ENCODE peak calls at places on chromosomes 5 and 9, in four cellular contexts. E is GM12878, Q is K562, P is HepG2. N is an unnamed sample.
A peak's percentile ranks its signal among the peaks of the same experiment; 100 is the strongest.

GRCh38 chr9:94800424-94801117 is 74.1 kb downstream of the AOPEP start:
- DNase-seq in E (no peak), P (no peak), Q (no peak), N (no peak)

GRCh38 chr5:74401566-74402320 is 238.8 kb downstream of the ENC1 start:
- DNase-seq in Q (no peak), E (no peak), P (no peak), N (no peak)

GRCh38 chr9:93159601-93160418 is 24.1 kb upstream of the WNK2 start:
- DNase-seq in E (no peak), Q (peak; percentile 96), P (peak; percentile 76), N (peak; percentile 91)

GRCh38 chr9:89548210-89548609 is 50.3 kb upstream of the SEMA4D start:
- DNase-seq in Q (no peak), P (no peak), E (no peak), N (no peak)

GRCh38 chr9:38234479-38234878 is 158.0 kb upstream of the ALDH1B1 start:
- DNase-seq in P (no peak), Q (no peak), E (no peak), N (no peak)

GRCh38 chr9:76519027-76519835 is 60.2 kb downstream of the GCNT1 start:
- DNase-seq in P (no peak), E (no peak), Q (no peak), N (no peak)

GRCh38 chr5:91848453-91848852 is 465.3 kb upstream of the ARRDC3 start:
- DNase-seq in P (peak; percentile 2), E (no peak), Q (no peak), N (peak; percentile 8)

GRCh38 chr5:43033845-43034590 is 6.1 kb downstream of the ANXA2R start:
- DNase-seq in E (no peak), Q (no peak), P (no peak), N (no peak)

GRCh38 chr9:79383096-79383495 is 188.7 kb upstream of the TLE4 start:
- DNase-seq in Q (no peak), P (no peak), E (no peak), N (no peak)

GRCh38 chr5:68587181-68587580 is 371.6 kb downstream of the PIK3R1 start:
- DNase-seq in P (no peak), Q (no peak), E (no peak), N (no peak)

GRCh38 chr5:123785160-123786001 is 273.4 kb downstream of the CSNK1G3 start:
- DNase-seq in Q (no peak), P (no peak), E (no peak), N (no peak)

GRCh38 chr9:83962165-83962564 is 17.9 kb downstream of the HNRNPK start:
- DNase-seq in P (no peak), Q (no peak), E (no peak), N (no peak)

GRCh38 chr9:31140316-31140715 is 1244.1 kb upstream of the ACO1 start:
- DNase-seq in Q (no peak), P (peak; percentile 6), E (no peak), N (no peak)

GRCh38 chr9:121820286-121821005 is 169.0 kb downstream of the DAB2IP start:
- DNase-seq in Q (no peak), E (no peak), P (no peak), N (no peak)

GRCh38 chr9:115593587-115594091 is 475.7 kb upstream of the TNC start:
- DNase-seq in Q (peak; percentile 28), E (no peak), P (peak; percentile 4), N (peak; percentile 32)

GRCh38 chr5:73363911-73364730 is 84.5 kb downstream of the FOXD1 start:
- DNase-seq in E (no peak), Q (no peak), P (no peak), N (no peak)

GRCh38 chr5:64977779-64978178 is 209.0 kb downstream of the CWC27 start:
- DNase-seq in Q (no peak), P (no peak), E (no peak), N (no peak)

GRCh38 chr9:121598167-121599000 is 53.0 kb upstream of the DAB2IP start:
- DNase-seq in Q (no peak), E (no peak), P (no peak), N (peak; percentile 86)

GRCh38 chr5:93076096-93076495 is 504.9 kb downstream of the NR2F1-AS1 start:
- DNase-seq in P (no peak), E (no peak), Q (no peak), N (no peak)

GRCh38 chr9:137534256-137535119 is 15.7 kb downstream of the PNPLA7 start:
- DNase-seq in Q (peak; percentile 56), P (peak; percentile 81), E (no peak), N (peak; percentile 69)

GRCh38 chr5:84383816-84384603 is 670 bp downstream of the EDIL3 start:
- DNase-seq in E (no peak), Q (no peak), P (no peak), N (peak; percentile 30)

GRCh38 chr9:134252084-134252830 is 74.0 kb upstream of the RXRA start:
- DNase-seq in E (no peak), P (no peak), Q (no peak), N (no peak)

GRCh38 chr5:134464988-134465855 is 53.5 kb upstream of the CDKN2AIPNL start:
- DNase-seq in P (peak; percentile 8), E (peak; percentile 43), Q (peak; percentile 10), N (peak; percentile 9)

GRCh38 chr5:28403846-28404245 is 1365.5 kb upstream of the CDH9 start:
- DNase-seq in Q (no peak), E (no peak), P (no peak), N (no peak)

GRCh38 chr9:135343733-135344522 is 135.7 kb upstream of the PPP1R26 start:
- DNase-seq in Q (peak; percentile 89), P (peak; percentile 16), E (no peak), N (peak; percentile 83)

GRCh38 chr5:38329132-38329715 is 70.9 kb downstream of the EGFLAM start:
- DNase-seq in P (no peak), Q (no peak), E (no peak), N (no peak)

GRCh38 chr9:129557192-129558036 is 63.5 kb downstream of the C9orf50 start:
- DNase-seq in P (peak; percentile 97), Q (no peak), E (no peak), N (peak; percentile 60)

GRCh38 chr5:177520906-177521513 is 4.2 kb upstream of the DDX41 start:
- DNase-seq in Q (no peak), P (no peak), E (no peak), N (no peak)

GRCh38 chr9:98607152-98607551 is 101.6 kb downstream of the GABBR2 start:
- DNase-seq in Q (no peak), E (no peak), P (no peak), N (no peak)

DNA sequence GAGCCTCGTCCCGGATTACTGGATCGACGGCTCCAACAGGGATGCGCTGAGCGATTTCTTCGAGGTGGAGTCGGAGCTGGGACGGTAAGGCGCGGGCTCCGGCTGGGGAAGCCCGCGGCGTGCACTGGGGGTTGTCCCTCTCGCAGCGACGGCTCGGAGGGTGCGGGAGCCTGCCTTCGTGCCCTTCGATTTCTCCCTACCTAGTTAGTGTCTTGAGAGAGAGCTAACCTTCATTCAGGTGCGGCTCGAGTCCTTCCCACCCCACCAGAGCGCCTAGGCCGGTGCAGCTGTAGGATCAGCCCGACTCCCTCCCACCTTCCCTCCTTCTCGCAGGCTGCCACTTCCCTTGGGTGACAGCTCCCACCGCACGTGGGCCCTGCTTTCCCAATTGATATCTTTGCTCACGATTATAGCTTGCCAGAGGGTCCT is 391 bp downstream of the CAMK4 start:
- DNase-seq in Q (no peak), P (no peak), E (no peak), N (no peak)
- TF ChIP-seq FOXK2 in Q (no peak), P (no peak), E (no peak), N (no peak)

GRCh38 chr5:11455505-11455904 is 448.7 kb downstream of the CTNND2 start:
- DNase-seq in E (no peak), P (no peak), Q (no peak), N (no peak)

GRCh38 chr5:11449217-11449616 is 455.0 kb downstream of the CTNND2 start:
- DNase-seq in Q (no peak), P (no peak), E (no peak), N (no peak)

GRCh38 chr5:11452854-11453253 is 451.4 kb downstream of the CTNND2 start:
- DNase-seq in P (no peak), E (no peak), Q (no peak), N (no peak)
- TF ChIP-seq FOXK2 in P (no peak), E (no peak), Q (no peak), N (no peak)

DNA sequence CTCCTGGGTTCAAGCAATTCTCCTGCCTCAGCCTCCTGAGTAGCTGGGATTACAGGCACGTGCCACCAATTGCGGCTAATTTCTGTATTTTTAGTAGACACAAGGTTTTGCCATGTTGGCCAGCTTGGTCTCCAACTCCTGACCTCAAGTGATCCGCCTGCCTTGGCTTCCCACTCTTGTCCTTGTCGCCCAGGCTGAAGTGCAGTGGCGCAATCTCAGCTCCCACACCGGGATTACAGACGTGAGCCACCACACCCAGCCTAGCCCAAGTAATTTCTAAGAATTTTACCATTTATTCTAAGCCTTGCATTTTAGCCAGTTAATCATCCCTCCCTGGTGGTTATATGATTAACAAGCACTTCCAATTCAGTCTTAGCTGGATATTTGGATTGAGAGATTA is 11.0 kb downstream of the NAIP start:
- DNase-seq in P (no peak), Q (no peak), E (no peak), N (no peak)
- TF ChIP-seq FOXK2 in P (no peak), Q (no peak), E (no peak), N (no peak)

DNA sequence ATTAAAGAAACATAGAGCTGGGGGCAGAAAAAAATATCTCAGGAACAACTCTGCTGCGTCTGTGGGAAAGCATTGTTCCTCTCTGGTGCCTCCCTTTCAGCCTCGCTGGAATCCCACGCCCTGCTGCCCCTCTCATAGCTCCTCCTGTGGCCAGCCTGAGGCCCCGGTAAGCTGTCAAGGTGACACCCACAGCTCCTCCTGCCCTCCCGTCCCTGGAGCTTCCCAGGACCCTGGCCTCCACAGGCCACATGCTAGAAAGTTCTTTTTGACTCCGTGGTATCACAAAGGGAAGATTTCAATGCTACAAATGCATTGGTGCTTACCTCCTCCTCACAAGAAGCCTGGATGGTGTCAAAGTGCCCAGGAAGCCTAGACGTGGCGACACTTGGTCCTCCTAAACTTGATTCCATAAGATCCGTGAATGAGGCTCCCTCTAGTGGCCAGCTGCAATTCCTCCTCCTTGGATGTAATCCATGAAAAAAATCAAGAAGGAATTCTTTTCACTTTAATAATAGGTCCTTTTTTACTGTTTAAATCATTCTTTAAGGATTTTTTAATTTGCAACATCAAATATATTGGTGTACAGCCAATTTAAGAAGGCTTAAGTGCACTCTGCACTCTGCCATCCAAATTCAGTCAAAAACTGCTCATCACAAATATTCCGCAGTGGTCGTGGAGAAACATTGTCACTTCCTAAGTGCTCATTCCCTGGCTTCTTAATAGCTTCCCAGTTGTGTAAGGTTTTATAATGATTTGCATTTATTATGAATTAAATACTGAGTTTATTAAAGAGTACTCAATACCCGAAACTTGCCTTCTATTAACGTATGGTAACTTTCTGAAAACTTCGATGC is 104.8 kb downstream of the CFAP90 start:
- DNase-seq in Q (peak; percentile 63), P (peak; percentile 41), E (no peak), N (peak; percentile 63)
- TF ChIP-seq FOXK2 in Q (no peak), P (no peak), E (no peak), N (no peak)

GRCh38 chr9:91143642-91144041 is 218.1 kb downstream of the AUH start:
- DNase-seq in Q (no peak), E (no peak), P (no peak), N (no peak)

GRCh38 chr9:91143162-91143561 is 218.6 kb downstream of the AUH start:
- DNase-seq in P (no peak), E (no peak), Q (no peak), N (no peak)

GRCh38 chr9:91145496-91145895 is 216.2 kb downstream of the AUH start:
- DNase-seq in P (no peak), E (no peak), Q (no peak), N (no peak)

GRCh38 chr9:91146391-91147019 is 215.2 kb downstream of the AUH start:
- DNase-seq in P (no peak), E (no peak), Q (no peak), N (no peak)

GRCh38 chr9:91144782-91145181 is 216.9 kb downstream of the AUH start:
- DNase-seq in E (no peak), P (no peak), Q (no peak), N (no peak)
- TF ChIP-seq FOXK2 in E (no peak), P (no peak), Q (no peak), N (no peak)

GRCh38 chr9:75140261-75140660 is 51.9 kb downstream of the OSTF1 start:
- DNase-seq in P (no peak), E (no peak), Q (no peak), N (no peak)
- TF ChIP-seq FOXK2 in P (no peak), E (no peak), Q (no peak), N (no peak)